ENCODE peak calls at places on chromosome 11, in eight cellular contexts. S, Y, B, R, O, C, Z and T are unnamed samples. For H3K27me3, the result is how much of the 10 kb centered on the place peaks cover.

GRCh38 chr11:101445761-101446160 is 138.0 kb downstream of the TRPC6 start:
- DNase-seq in S (no peak), Y (no peak), B (no peak), R (no peak), O (no peak), C (no peak), Z (no peak), T (no peak)

GRCh38 chr11:34160049-34160721 is 54.8 kb downstream of the NAT10 start:
- DNase-seq in S (no peak), Y (no peak), B (no peak), R (no peak), O (no peak), C (no peak), Z (peak), T (no peak)

GRCh38 chr11:64856382-64857227 is 12.2 kb upstream of the CDC42BPG start:
- DNase-seq in S (peak), Y (no peak), B (no peak), R (peak), O (no peak), C (peak), Z (no peak), T (no peak)

GRCh38 chr11:108269583-108269982 is 46.7 kb downstream of the ATM start:
- DNase-seq in S (no peak), Y (no peak), B (no peak), R (no peak), O (no peak), C (no peak), Z (no peak), T (no peak)

GRCh38 chr11:100578966-100579365 is 108.1 kb upstream of the ARHGAP42 start:
- DNase-seq in S (no peak), Y (no peak), B (peak), R (no peak), O (no peak), C (no peak), Z (no peak), T (no peak)

GRCh38 chr11:14907411-14908213 is 15.6 kb upstream of the CYP2R1 start:
- DNase-seq in S (no peak), Y (no peak), B (peak), R (no peak), O (peak), C (peak), Z (peak), T (no peak)

GRCh38 chr11:61983419-61983818 is 16.0 kb upstream of the FTH1 start:
- DNase-seq in S (no peak), Y (no peak), B (no peak), R (no peak), O (no peak), C (no peak), Z (no peak), T (no peak)

GRCh38 chr11:16989554-16989953 is 24.7 kb downstream of the PLEKHA7 start:
- DNase-seq in S (no peak), Y (no peak), B (no peak), R (no peak), O (no peak), C (no peak), Z (no peak), T (no peak)

GRCh38 chr11:26578998-26579635 is 7.1 kb upstream of the MUC15 start:
- DNase-seq in S (no peak), Y (no peak), B (no peak), R (no peak), O (no peak), C (no peak), Z (no peak), T (no peak)

GRCh38 chr11:126747315-126747714 is 253.3 kb downstream of the KIRREL3 start:
- DNase-seq in S (no peak), Y (no peak), B (no peak), R (no peak), O (no peak), C (no peak), Z (no peak), T (no peak)
- H3K27me3 ChIP-seq in S (under half), Y (under half), B (under half), R (under half), O (under half), C (under half), Z (under half), T (under half)

DNA sequence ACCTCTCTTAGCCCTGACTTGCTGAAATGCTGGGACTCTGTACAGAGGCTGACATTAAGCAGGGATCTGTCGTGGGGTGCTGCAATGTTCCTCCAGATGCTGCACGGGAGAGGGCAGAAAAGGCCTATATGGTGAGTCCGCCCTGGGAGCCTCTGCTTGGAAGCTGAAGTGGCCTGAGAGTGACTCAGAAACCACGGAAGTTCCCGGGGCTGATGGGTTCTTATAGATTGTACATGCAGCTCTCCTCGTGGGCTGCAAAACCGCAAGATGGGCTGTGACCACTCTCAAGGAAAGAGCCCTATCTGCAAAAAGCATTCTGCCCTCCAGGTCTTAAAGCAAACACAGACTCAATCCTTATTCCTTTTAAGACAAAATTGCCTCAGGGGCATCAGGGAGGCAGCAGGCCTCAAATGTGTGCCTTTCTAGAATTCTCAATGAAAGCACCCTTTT is 5.8 kb upstream of the SLC43A3 start:
- DNase-seq in S (no peak), Y (no peak), B (no peak), R (peak), O (peak), C (no peak), Z (no peak), T (no peak)
- TF ChIP-seq REST in S (no peak), Y (no peak), B (no peak), R (no peak), O (no peak), C (no peak), Z (no peak), T (no peak)

GRCh38 chr11:129375731-129376657 is at the start of gene BARX2:
- DNase-seq in S (peak), Y (no peak), B (peak), R (no peak), O (no peak), C (peak), Z (peak), T (peak)

GRCh38 chr11:129372609-129373488 is 2.8 kb upstream of the BARX2 start:
- DNase-seq in S (no peak), Y (no peak), B (peak), R (no peak), O (no peak), C (no peak), Z (peak), T (no peak)

GRCh38 chr11:129373489-129373953 is 2.1 kb upstream of the BARX2 start:
- DNase-seq in S (no peak), Y (no peak), B (peak), R (no peak), O (no peak), C (no peak), Z (no peak), T (no peak)

GRCh38 chr11:129374993-129375721 is 491 bp upstream of the BARX2 start:
- DNase-seq in S (no peak), Y (no peak), B (peak), R (no peak), O (no peak), C (no peak), Z (peak), T (no peak)

DNA sequence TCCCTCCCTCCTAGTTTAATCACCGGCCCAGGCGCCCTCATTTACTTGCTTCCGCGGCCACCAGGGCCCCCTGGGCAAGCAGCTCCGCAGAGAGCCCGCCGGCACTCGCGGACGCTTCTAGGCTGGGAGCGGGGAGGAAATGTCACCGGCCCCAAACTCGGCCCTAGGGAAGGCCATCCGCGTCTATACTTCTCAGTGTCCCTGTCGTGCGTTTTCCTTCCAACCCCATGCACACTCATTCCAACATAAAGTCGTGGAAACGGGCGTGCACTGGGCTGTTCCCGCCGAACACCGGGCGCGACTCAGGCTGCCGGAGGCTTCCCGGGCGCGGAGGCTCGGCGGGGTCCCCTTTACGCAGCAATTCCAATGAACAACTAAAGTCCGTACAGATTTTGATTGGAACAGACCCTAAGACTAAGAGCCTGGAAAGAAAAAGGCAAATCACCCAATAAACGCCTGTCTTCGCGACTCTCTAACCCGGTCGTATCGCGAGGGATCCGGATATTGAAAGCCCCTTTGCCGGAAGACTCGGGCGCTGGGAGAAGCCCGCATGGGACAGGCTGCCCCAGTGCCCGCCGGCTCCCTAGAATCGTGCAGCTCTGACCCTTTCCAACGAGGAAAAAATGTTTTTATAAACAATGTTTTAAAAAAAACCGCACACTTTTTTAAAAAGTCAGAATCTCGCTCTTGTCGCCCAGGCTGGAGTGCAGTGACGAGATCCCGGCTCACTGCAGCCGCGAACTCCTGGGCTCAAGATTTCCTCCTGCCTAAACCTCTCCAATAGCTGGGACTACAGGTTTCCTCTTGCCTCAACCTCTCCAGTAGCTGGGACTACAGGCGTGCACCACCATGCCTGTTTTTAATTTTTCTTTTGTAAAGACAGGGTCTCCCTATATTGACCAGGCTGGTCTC is 1.3 kb upstream of the BARX2 start:
- DNase-seq in S (no peak), Y (no peak), B (peak), R (no peak), O (no peak), C (no peak), Z (peak), T (no peak)
- H3K27me3 ChIP-seq in S (half or more), Y (under half), B (half or more), R (half or more), O (under half), C (half or more), Z (half or more), T (under half)

DNA sequence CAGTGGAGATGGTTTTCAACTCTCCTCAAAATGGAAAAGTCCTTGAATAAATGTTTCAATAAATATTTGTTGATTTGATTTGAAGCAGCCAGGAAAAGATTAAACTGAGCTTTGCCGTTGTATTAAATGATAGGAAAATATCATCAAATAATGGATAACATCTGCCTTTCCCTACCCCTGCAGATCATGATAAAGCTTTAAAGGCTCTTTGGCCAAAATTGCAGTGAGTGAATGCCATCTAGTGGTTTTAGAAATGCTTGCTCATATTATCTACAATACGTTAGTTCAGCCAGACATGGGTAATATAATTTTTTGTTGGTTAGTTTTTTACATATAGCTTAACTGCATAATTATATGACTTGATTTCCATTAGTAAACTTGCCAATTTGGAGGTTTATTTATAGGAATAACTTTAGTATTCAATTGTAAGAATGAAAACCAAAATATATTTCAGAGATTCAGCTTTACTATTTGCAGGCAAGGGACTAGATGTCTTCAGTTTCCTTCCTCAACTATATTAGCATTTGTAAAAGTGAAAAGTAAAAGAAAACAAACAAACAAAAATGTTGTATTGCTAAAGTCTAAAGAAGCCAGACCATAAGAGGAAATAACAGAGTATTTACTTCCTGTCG is 159.2 kb downstream of the MSANTD4 start:
- DNase-seq in S (peak), Y (no peak), B (peak), R (no peak), O (no peak), C (peak), Z (peak), T (peak)
- TF ChIP-seq REST in S (no peak), Y (no peak), B (no peak), R (no peak), O (no peak), C (no peak), Z (no peak), T (peak)

GRCh38 chr11:93491941-93492340 is 51.2 kb downstream of the SMCO4 start:
- DNase-seq in S (no peak), Y (no peak), B (no peak), R (no peak), O (no peak), C (no peak), Z (no peak), T (no peak)

GRCh38 chr11:93487032-93487483 is 56.1 kb downstream of the SMCO4 start:
- DNase-seq in S (no peak), Y (no peak), B (no peak), R (no peak), O (peak), C (peak), Z (no peak), T (no peak)

GRCh38 chr11:93490996-93491618 is 52.1 kb downstream of the SMCO4 start:
- DNase-seq in S (no peak), Y (no peak), B (peak), R (no peak), O (peak), C (no peak), Z (no peak), T (no peak)

GRCh38 chr11:93492464-93493251 is 50.5 kb downstream of the SMCO4 start:
- DNase-seq in S (no peak), Y (no peak), B (no peak), R (no peak), O (no peak), C (peak), Z (no peak), T (no peak)

GRCh38 chr11:93489841-93490240 is 53.4 kb downstream of the SMCO4 start:
- DNase-seq in S (no peak), Y (no peak), B (no peak), R (no peak), O (no peak), C (no peak), Z (no peak), T (no peak)
- H3K27me3 ChIP-seq in S (under half), Y (under half), B (under half), R (under half), O (under half), C (under half), Z (under half), T (under half)

DNA sequence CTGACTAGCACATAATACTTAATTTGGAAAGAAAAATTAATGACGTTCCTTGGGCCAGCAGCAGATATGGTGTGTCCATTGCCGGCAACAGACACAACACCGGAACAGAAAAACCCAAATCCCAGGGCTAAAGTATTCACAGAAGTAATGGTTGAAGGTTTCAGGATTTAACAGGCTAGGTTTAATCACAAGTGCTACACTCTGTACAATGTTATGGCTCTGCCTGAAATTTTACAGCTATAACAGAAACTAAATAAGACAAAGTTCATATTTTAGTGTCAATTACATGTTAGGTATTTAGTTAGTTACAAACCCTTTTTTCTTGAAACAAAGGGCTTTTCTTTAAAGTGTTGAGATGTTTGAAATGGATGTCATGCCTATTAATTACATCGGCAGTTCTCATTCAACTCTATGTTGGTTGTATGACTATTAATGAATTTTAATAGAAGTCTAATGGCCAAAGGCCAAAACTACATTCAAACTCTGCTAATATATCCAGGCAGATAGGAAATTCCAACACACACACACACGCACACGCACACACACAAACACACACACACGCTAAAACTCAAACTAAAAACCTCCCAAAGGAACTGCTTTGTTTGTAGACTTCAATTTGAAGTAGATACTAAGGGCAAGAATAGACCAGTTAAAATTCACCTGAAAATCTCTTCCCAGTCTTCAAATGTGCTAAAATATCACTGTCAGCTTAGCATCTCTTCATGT is 27.8 kb upstream of the CLNS1A start:
- DNase-seq in S (no peak), Y (no peak), B (no peak), R (no peak), O (no peak), C (no peak), Z (no peak), T (no peak)
- TF ChIP-seq REST in S (no peak), Y (no peak), B (no peak), R (no peak), O (no peak), C (no peak), Z (no peak), T (no peak)

GRCh38 chr11:45082744-45083543 is 63.5 kb upstream of the PRDM11 start:
- DNase-seq in S (no peak), Y (no peak), B (peak), R (no peak), O (no peak), C (no peak), Z (no peak), T (no peak)
- H3K27me3 ChIP-seq in S (under half), Y (under half), B (under half), R (under half), O (under half), C (under half), Z (under half), T (under half)

GRCh38 chr11:88035271-88035670 is 140.0 kb downstream of the RAB38 start:
- DNase-seq in S (no peak), Y (no peak), B (no peak), R (no peak), O (no peak), C (no peak), Z (no peak), T (no peak)
- TF ChIP-seq REST in S (no peak), Y (no peak), B (no peak), R (no peak), O (no peak), C (no peak), Z (no peak), T (no peak)